ENCODE peak calls at places on chromosomes 7 and 10, in nine cellular contexts. T is upper lobe of left lung, B is endothelial cell of umbilical vein, D is IMR-90, A is gastrocnemius medialis, R is transverse colon, W is esophagus muscularis mucosa, I is spleen, Y is HCT116. S is an unnamed sample.

GRCh38 chr7:127907638-127908040 is 123.6 kb downstream of the LRRC4 start:
- DNase-seq in T (no peak), A (no peak), W (no peak), D (peak; percentile 93), I (no peak), Y (no peak), R (no peak), B (peak; percentile 80), S (no peak)

GRCh38 chr7:18125536-18125935 is 97.9 kb upstream of the PRPS1L1 start:
- DNase-seq in I (no peak), B (peak; percentile 11), R (no peak), D (peak; percentile 2), Y (no peak), A (no peak), W (no peak), T (no peak), S (no peak)

GRCh38 chr10:6292741-6293151 is 90.0 kb downstream of the PFKFB3 start:
- DNase-seq in A (no peak), Y (no peak), T (no peak), W (no peak), I (no peak), B (no peak), D (no peak), R (no peak), S (no peak)

GRCh38 chr7:98872328-98872924 is 2.6 kb upstream of the TMEM130 start:
- DNase-seq in D (no peak), W (no peak), B (no peak), Y (no peak), I (peak; percentile 16), T (no peak), A (no peak), R (no peak), S (peak; percentile 46)

GRCh38 chr7:122166708-122167107 is 22.7 kb upstream of the AASS start:
- DNase-seq in W (no peak), I (no peak), T (no peak), R (no peak), B (peak; percentile 63), A (no peak), D (peak; percentile 62), Y (no peak), S (no peak)

GRCh38 chr7:36820527-36821170 is 96.4 kb upstream of the AOAH start:
- DNase-seq in B (no peak), R (no peak), T (no peak), W (no peak), I (no peak), Y (no peak), D (no peak), A (no peak), S (no peak)

GRCh38 chr7:75875113-75876080 is 3.4 kb upstream of the RHBDD2 start:
- DNase-seq in T (no peak), Y (no peak), D (no peak), B (no peak), R (no peak), I (no peak), A (no peak), W (no peak), S (no peak)

GRCh38 chr10:92757066-92757716 is 67.4 kb downstream of the HHEX start:
- DNase-seq in R (peak; percentile 79), A (peak; percentile 74), Y (peak; percentile 29), B (peak; percentile 93), D (peak; percentile 82), I (peak; percentile 92), T (no peak), W (peak; percentile 96), S (peak; percentile 78)

GRCh38 chr10:76073524-76073923 is 642.1 kb downstream of the LRMDA start:
- DNase-seq in W (no peak), A (peak; percentile 43), R (no peak), I (no peak), T (no peak), B (no peak), D (no peak), Y (no peak), S (no peak)

GRCh38 chr10:680745-681144 is 8.7 kb downstream of the DIP2C start:
- DNase-seq in R (no peak), Y (no peak), B (no peak), A (no peak), D (no peak), T (peak; percentile 30), W (peak; percentile 42), I (no peak), S (peak; percentile 52)

GRCh38 chr10:104309980-104310978 is 28.0 kb downstream of the ITPRIP start:
- DNase-seq in R (no peak), W (no peak), B (peak; percentile 57), I (no peak), Y (no peak), T (no peak), A (peak; percentile 91), D (peak; percentile 90), S (no peak)
- TF ChIP-seq POLR2A in R (no peak), W (no peak), B (no peak), I (no peak), Y (no peak), T (no peak), A (no peak), D (no peak), S (no peak)

GRCh38 chr10:116631871-116632295 is 11.1 kb downstream of the PNLIPRP2 start:
- DNase-seq in Y (no peak), R (no peak), D (no peak), B (no peak), A (no peak), W (peak; percentile 89), T (no peak), I (no peak), S (no peak)

GRCh38 chr10:116630020-116630419 is 9.3 kb downstream of the PNLIPRP2 start:
- DNase-seq in A (no peak), W (peak; percentile 91), Y (no peak), I (no peak), R (no peak), B (no peak), D (no peak), T (no peak), S (no peak)

GRCh38 chr10:116634126-116634975 is 13.6 kb downstream of the PNLIPRP2 start:
- DNase-seq in T (no peak), I (no peak), B (no peak), Y (peak; percentile 55), D (no peak), A (no peak), R (no peak), W (peak; percentile 66), S (no peak)

GRCh38 chr10:116636385-116636784 is 15.6 kb downstream of the PNLIPRP2 start:
- DNase-seq in D (no peak), B (no peak), W (no peak), T (no peak), I (no peak), R (no peak), A (no peak), Y (no peak), S (no peak)

DNA sequence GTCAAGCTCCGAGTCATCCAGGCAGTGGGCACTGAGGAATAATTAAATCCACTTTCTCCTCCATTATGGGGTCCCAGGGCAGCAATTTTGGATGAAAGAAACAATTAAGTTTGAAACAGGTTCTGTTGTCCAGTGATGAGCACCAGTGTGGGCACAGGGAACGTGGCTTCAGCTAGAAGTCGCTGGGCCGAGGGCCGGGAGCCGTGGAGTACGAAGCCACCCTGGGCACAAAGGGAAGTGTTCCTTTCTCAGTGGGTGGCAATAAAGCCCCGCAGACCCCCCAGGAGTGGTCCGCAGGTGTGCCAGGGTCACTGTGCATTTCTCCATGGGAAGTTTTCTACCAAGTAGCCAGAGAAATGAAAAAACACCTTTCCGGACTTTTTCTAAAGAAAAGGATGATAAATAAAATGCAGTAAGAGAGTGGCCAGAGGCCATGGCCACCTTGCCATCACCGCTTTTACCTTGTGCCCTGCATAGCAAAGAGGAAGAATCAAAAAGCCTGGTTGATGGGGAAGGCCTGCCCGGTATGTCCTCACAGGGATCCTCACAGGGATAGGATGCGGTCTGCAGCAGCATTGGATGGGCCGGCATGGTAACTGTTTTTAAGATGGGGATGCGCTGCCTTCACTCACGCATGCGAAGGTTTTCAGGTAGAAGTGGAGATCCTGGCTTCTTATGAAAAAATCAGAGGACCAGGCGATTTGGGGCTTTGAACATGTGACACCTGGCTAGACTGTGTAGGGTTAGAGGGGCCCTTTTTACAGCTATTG is 12.3 kb downstream of the PNLIPRP2 start:
- DNase-seq in B (no peak), W (peak; percentile 77), T (peak; percentile 58), I (no peak), R (no peak), D (no peak), Y (no peak), A (no peak), S (no peak)
- TF ChIP-seq POLR2A in B (no peak), W (no peak), T (no peak), I (no peak), R (no peak), D (no peak), Y (no peak), A (no peak), S (no peak)

DNA sequence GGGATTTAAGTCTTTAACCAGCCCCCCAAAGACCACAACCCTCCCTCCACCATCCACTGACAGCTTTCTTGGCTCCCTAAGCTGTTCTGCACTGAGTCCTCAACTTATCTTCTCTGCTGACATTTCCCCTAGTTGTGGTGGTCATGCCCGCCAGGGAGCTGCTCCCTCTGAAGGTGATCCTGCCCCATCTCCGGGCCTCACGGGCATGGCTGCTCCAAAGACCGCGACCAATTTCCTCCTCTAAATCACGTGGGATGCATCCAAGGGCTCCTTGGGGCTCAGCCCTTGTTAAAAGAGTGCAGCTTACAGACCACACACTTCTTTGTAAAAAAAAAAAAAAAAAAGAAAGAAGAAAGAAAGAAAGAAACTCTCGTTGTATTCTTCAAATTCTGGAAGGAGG is 27.1 kb upstream of the KLF6 start:
- DNase-seq in R (no peak), Y (no peak), B (no peak), I (no peak), W (no peak), A (no peak), T (no peak), D (no peak), S (no peak)
- TF ChIP-seq POLR2A in R (no peak), Y (no peak), B (no peak), I (no peak), W (no peak), A (no peak), T (no peak), D (no peak), S (no peak)

DNA sequence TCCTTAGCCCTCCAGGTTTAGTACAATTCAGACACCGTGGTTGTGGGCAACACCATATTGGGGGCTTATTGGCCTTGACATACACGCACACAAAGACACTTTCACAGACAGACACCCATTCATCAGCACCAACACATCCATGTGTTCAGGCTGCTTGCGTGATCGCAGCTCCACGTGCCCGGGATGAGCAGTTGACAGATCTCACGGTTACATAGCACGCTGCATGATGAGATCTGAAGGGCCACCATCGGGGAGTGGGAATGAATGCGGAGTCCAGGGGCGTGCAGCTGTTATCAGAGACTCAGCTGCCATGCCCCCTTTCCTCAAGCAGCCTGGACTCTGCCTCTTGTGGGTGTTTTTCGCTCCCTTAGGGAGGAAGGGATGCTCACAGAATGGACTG is 285.2 kb downstream of the USP6NL start:
- DNase-seq in I (no peak), A (no peak), T (no peak), Y (no peak), R (no peak), D (no peak), W (no peak), B (no peak), S (no peak)
- TF ChIP-seq POLR2A in I (no peak), A (no peak), T (no peak), Y (no peak), R (no peak), D (no peak), W (no peak), B (no peak), S (no peak)

DNA sequence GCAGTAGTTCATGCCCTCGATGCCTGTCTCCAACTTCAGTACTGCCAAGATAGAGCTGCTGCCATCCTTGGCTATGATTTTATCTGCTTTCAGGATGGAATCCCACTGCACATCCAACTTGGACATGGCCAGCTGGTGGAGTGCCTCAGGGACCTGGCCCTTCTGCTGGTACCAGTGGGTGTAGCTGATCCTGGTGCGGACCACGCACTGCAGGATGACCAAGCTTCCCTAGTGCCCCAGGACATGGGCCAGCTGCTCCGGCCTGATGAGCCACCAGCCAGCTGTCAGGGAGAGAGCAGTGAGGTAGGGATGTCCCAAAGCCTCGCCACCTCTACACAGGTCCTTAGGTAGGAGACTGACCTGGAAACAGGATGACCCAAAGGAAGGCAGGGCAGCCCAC is 49.0 kb upstream of the TARP start:
- DNase-seq in A (no peak), R (no peak), I (no peak), D (no peak), B (no peak), Y (no peak), W (no peak), T (no peak), S (no peak)
- TF ChIP-seq POLR2A in A (no peak), R (no peak), I (no peak), D (no peak), B (no peak), Y (no peak), W (no peak), T (no peak), S (no peak)